ENCODE peak calls at places on chromosomes 7 and 10, in eight cellular contexts. T is WTC11, H is GM06990, D is right lobe of liver, F is astrocyte of the cerebellum, Q is activated gamma-delta T cell treated with Interleukin-2 at 50 U/mL for 16 hours, G is NCI-H1417, C is AG20443. A is an unnamed sample.

GRCh38 chr10:51092402-51092801 is 18.1 kb downstream of the PRKG1 start:
- DNase-seq in T (no peak), H (no peak), D (peak; percentile 83), F (peak; percentile 32), Q (no peak), G (no peak), C (peak; percentile 42), A (no peak)

GRCh38 chr10:69807696-69808095 is 6.0 kb downstream of the COL13A1 start:
- DNase-seq in T (no peak), H (no peak), D (no peak), F (no peak), Q (no peak), G (no peak), C (peak; percentile 55), A (peak; percentile 38)

GRCh38 chr10:9625266-9625776 is 1392.4 kb upstream of the CELF2 start:
- DNase-seq in T (no peak), H (no peak), D (no peak), F (no peak), Q (no peak), G (no peak), C (no peak), A (no peak)

GRCh38 chr10:76086571-76087260 is 655.3 kb downstream of the LRMDA start:
- DNase-seq in T (peak; percentile 51), H (no peak), D (peak; percentile 69), F (peak; percentile 74), Q (no peak), G (no peak), C (peak; percentile 67), A (peak; percentile 72)

GRCh38 chr7:93720106-93720505 is 145.6 kb upstream of the CALCR start:
- DNase-seq in T (no peak), H (no peak), D (no peak), F (no peak), Q (no peak), G (no peak), C (no peak), A (no peak)

GRCh38 chr10:132810807-132811700 is 25.1 kb upstream of the NKX6-2 start:
- DNase-seq in T (no peak), H (no peak), D (no peak), F (no peak), Q (no peak), G (no peak), C (no peak), A (no peak)

GRCh38 chr10:69361303-69361614 is 55.5 kb downstream of the TACR2 start:
- DNase-seq in T (no peak), H (no peak), D (no peak), F (no peak), Q (no peak), G (no peak), C (no peak), A (no peak)

GRCh38 chr7:148772297-148773089 is 73.8 kb downstream of the CUL1 start:
- DNase-seq in T (no peak), H (no peak), D (no peak), F (peak; percentile 64), Q (peak; percentile 5), G (peak; percentile 24), C (peak; percentile 82), A (peak; percentile 83)

GRCh38 chr10:132407243-132407746 is 10.3 kb downstream of the PWWP2B start:
- DNase-seq in T (no peak), H (no peak), D (peak; percentile 81), F (no peak), Q (no peak), G (peak; percentile 44), C (no peak), A (no peak)

GRCh38 chr7:40716052-40716451 is 581.2 kb downstream of the SUGCT start:
- DNase-seq in T (no peak), H (no peak), D (no peak), F (no peak), Q (no peak), G (no peak), C (peak; percentile 26), A (no peak)

GRCh38 chr10:116845823-116846222 is 3.5 kb upstream of the ENO4 start:
- DNase-seq in T (no peak), H (no peak), D (no peak), F (no peak), Q (no peak), G (no peak), C (no peak), A (no peak)

GRCh38 chr10:113216068-113216467 is 266.0 kb downstream of the TCF7L2 start:
- DNase-seq in T (no peak), H (no peak), D (no peak), F (no peak), Q (no peak), G (no peak), C (no peak), A (peak; percentile 22)

GRCh38 chr10:71840936-71841335 is 10.1 kb downstream of the PSAP start:
- DNase-seq in T (no peak), H (no peak), D (no peak), F (no peak), Q (no peak), G (no peak), C (no peak), A (no peak)

GRCh38 chr7:74449809-74450397 is 3.8 kb upstream of the GTF2IRD1 start:
- DNase-seq in T (peak; percentile 88), H (peak; percentile 46), D (peak; percentile 58), F (peak; percentile 22), Q (peak; percentile 68), G (peak; percentile 46), C (peak; percentile 87), A (peak; percentile 34)

GRCh38 chr7:151838861-151839381 is 38.0 kb downstream of the PRKAG2 start:
- DNase-seq in T (no peak), H (peak; percentile 52), D (no peak), F (no peak), Q (peak; percentile 63), G (no peak), C (no peak), A (no peak)